ENCODE peak calls at places on chromosome 2, in six cellular contexts. I is GM23338, H is uterus, K is upper lobe of right lung, P is heart left ventricle, V is sigmoid colon. T is an unnamed sample. For H3K36me3, the result is how much of the 10 kb centered on the place peaks cover.

GRCh38 chr2:74020717-74021406 is 36.2 kb downstream of the TET3 start:
- DNase-seq in H (no peak), I (no peak), K (no peak), V (peak), P (no peak), T (no peak)

GRCh38 chr2:54341656-54342055 is 85.6 kb upstream of the TSPYL6 start:
- DNase-seq in H (no peak), I (peak), K (no peak), V (peak), P (no peak), T (no peak)

GRCh38 chr2:179558010-179558911 is 293.6 kb upstream of the SESTD1 start:
- DNase-seq in H (no peak), I (no peak), V (no peak), P (no peak), K (no peak), T (no peak)

GRCh38 chr2:71471276-71471675 is 17.9 kb downstream of the DYSF start:
- DNase-seq in I (no peak), V (no peak), K (no peak), H (no peak), P (no peak), T (peak)

GRCh38 chr2:72103690-72104089 is 44.0 kb downstream of the CYP26B1 start:
- DNase-seq in H (no peak), I (no peak), P (no peak), K (no peak), V (no peak), T (no peak)

GRCh38 chr2:235535423-235536130 is 41.7 kb downstream of the AGAP1 start:
- DNase-seq in I (no peak), P (no peak), K (peak), H (no peak), V (no peak), T (no peak)

GRCh38 chr2:235968616-235969324 is 199.4 kb downstream of the GBX2 start:
- DNase-seq in I (no peak), K (no peak), P (no peak), V (peak), H (no peak), T (no peak)

GRCh38 chr2:16774980-16775963 is 109.6 kb upstream of the CYRIA start:
- DNase-seq in P (no peak), H (no peak), V (no peak), K (no peak), I (peak), T (no peak)

GRCh38 chr2:113173563-113174368 is at the start of gene PSD4:
- DNase-seq in I (no peak), K (peak), V (no peak), H (no peak), P (peak), T (no peak)

GRCh38 chr2:152251811-152252210 is 76.2 kb upstream of the STAM2 start:
- DNase-seq in I (no peak), K (no peak), V (no peak), P (no peak), H (no peak), T (no peak)

GRCh38 chr2:226181909-226182308 is 617.7 kb downstream of the IRS1 start:
- DNase-seq in V (no peak), P (no peak), K (no peak), H (no peak), I (no peak), T (no peak)

GRCh38 chr2:11753452-11753885 is 7.0 kb downstream of the LPIN1 start:
- DNase-seq in I (no peak), K (peak), P (no peak), H (no peak), V (no peak), T (peak)

GRCh38 chr2:227643990-227644551 is 22.5 kb upstream of the SCYGR5 start:
- DNase-seq in P (no peak), V (no peak), H (no peak), K (no peak), I (peak), T (no peak)

GRCh38 chr2:233772583-233772982 is 5.5 kb upstream of the MROH2A start:
- DNase-seq in V (no peak), H (no peak), K (no peak), P (no peak), I (no peak), T (no peak)

GRCh38 chr2:194619368-194619767 is 1037.7 kb upstream of the SLC39A10 start:
- DNase-seq in K (no peak), I (no peak), H (no peak), V (no peak), P (no peak), T (no peak)

GRCh38 chr2:38271697-38272096 is 105.4 kb downstream of the ATL2 start:
- DNase-seq in I (no peak), P (no peak), K (no peak), H (no peak), V (no peak), T (no peak)

GRCh38 chr2:168851674-168852320 is 38.4 kb downstream of the SPC25 start:
- DNase-seq in P (peak), I (no peak), K (no peak), V (no peak), H (no peak), T (peak)

GRCh38 chr2:37338933-37339332 is 5.5 kb upstream of the QPCT start:
- DNase-seq in V (no peak), P (no peak), H (no peak), I (no peak), K (no peak), T (no peak)

GRCh38 chr2:148391324-148391723 is 253.2 kb upstream of the EPC2 start:
- DNase-seq in V (no peak), H (no peak), K (no peak), P (no peak), I (no peak), T (peak)

GRCh38 chr2:99559075-99559662 is 69.4 kb upstream of the REV1 start:
- DNase-seq in V (peak), H (peak), P (peak), K (peak), I (peak), T (peak)

GRCh38 chr2:234339016-234339415 is 157.9 kb downstream of the ARL4C start:
- DNase-seq in H (no peak), P (no peak), V (no peak), K (no peak), I (no peak), T (peak)

GRCh38 chr2:20457027-20457426 is 10.2 kb downstream of the RHOB start:
- DNase-seq in H (no peak), V (no peak), K (no peak), I (no peak), P (no peak), T (peak)

GRCh38 chr2:171491292-171491691 is 31.0 kb upstream of the CYBRD1 start:
- DNase-seq in V (no peak), P (no peak), I (no peak), K (no peak), H (no peak), T (no peak)

GRCh38 chr2:160415991-160416390 is 77.6 kb downstream of the RBMS1 start:
- DNase-seq in H (no peak), P (no peak), K (no peak), I (peak), V (no peak), T (peak)

GRCh38 chr2:17058772-17059402 is 393.3 kb upstream of the CYRIA start:
- DNase-seq in K (no peak), H (no peak), I (peak), P (no peak), V (no peak), T (no peak)

GRCh38 chr2:162153608-162154224 is 1.7 kb upstream of the GCG start:
- DNase-seq in H (peak), K (no peak), P (peak), V (peak), I (peak), T (peak)

GRCh38 chr2:140275427-140275826 is 1495.2 kb upstream of the NXPH2 start:
- DNase-seq in K (no peak), P (no peak), H (no peak), V (no peak), I (no peak), T (no peak)

GRCh38 chr2:61220768-61221167 is 58.8 kb downstream of the C2orf74 start:
- DNase-seq in P (no peak), I (peak), K (no peak), V (no peak), H (no peak), T (peak)

GRCh38 chr2:50347355-50348044 is 684.4 kb downstream of the NRXN1 start:
- DNase-seq in H (no peak), P (no peak), V (peak), I (peak), K (no peak), T (no peak)

GRCh38 chr2:96413067-96413722 is 77.6 kb downstream of the NCAPH start:
- DNase-seq in V (no peak), K (no peak), I (no peak), H (no peak), P (no peak), T (peak)

GRCh38 chr2:68971591-68972231 is 2.7 kb upstream of the GKN1 start:
- DNase-seq in K (no peak), H (no peak), I (no peak), V (no peak), P (no peak), T (peak)

GRCh38 chr2:231545105-231545902 is 15.1 kb upstream of the NMUR1 start:
- DNase-seq in V (no peak), H (no peak), K (peak), I (no peak), P (peak), T (peak)

GRCh38 chr2:224538739-224539138 is 46.4 kb downstream of the CUL3 start:
- DNase-seq in K (no peak), I (no peak), P (no peak), H (no peak), V (no peak), T (no peak)

GRCh38 chr2:153386481-153386891 is 92.1 kb downstream of the RPRM start:
- DNase-seq in I (no peak), V (no peak), P (no peak), H (no peak), K (no peak), T (peak)

GRCh38 chr2:126797622-126798275 is 100.9 kb upstream of the TEX51 start:
- DNase-seq in K (peak), H (no peak), P (peak), I (no peak), V (peak), T (no peak)

GRCh38 chr2:177717831-177718618 is 325.5 kb downstream of the AGPS start:
- DNase-seq in P (no peak), I (peak), H (no peak), V (no peak), K (no peak), T (no peak)

GRCh38 chr2:179686718-179687342 is 174.6 kb downstream of the ZNF385B start:
- DNase-seq in I (no peak), V (no peak), H (no peak), K (no peak), P (no peak), T (no peak)

DNA sequence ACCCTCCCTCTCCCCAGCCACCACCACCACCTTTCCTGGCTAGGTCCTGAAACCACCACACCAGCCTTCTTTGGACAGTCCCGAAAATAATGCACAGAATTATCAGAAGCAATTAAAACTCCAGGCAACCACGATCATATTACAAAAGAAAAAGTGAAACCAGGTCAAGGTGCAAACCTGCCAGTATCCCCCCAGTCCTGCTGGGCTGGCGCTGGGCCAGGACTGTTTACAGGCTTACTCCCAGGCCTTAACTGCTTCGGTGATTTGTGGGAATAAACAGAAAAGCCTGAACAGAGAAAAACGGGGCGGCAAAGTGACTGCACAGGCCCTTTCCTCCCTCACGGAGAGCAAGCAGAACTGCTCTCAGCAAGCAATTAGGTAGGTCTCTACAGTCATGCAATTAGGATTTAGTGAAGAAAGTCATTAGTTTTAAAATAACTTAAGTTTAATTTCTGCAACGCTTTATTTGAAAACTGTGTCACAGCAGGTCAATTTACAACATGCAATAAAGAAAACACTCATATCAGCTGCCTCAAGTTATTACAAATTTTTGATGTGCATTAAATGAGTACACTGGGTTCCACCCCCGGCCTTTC is 1.3 kb downstream of the HDAC4 start:
- DNase-seq in K (peak), P (no peak), H (peak), V (peak), I (no peak), T (no peak)
- H3K27ac ChIP-seq in K (peak), P (no peak), H (peak), V (peak), I (no peak), T (no peak)

GRCh38 chr2:218235017-218235416 is 18.0 kb downstream of the ARPC2 start:
- DNase-seq in K (no peak), H (no peak), V (no peak), P (no peak), I (no peak), T (no peak)
- H3K36me3 ChIP-seq in K (half or more), H (under half), V (half or more), P (half or more), I (half or more), T (half or more)

GRCh38 chr2:62724886-62725711 is 19.6 kb downstream of the EHBP1 start:
- DNase-seq in I (peak), K (no peak), V (peak), P (no peak), H (no peak), T (no peak)
- TF ChIP-seq CTCF in I (peak), K (peak), V (no peak), P (no peak), H (no peak), T (no peak)

GRCh38 chr2:174686430-174686829 is 77.8 kb downstream of the CHRNA1 start:
- DNase-seq in K (no peak), I (no peak), P (no peak), H (no peak), V (no peak), T (peak)
- H3K27ac ChIP-seq in K (no peak), I (no peak), P (no peak), H (no peak), V (no peak), T (no peak)

T was measured in astrocyte.